ENCODE peak calls at places on chromosomes 13 and 19, in six cellular contexts. B is heart right ventricle, C is adipocyte, L is astrocyte, T is small intestine, N is GM23248. O is an unnamed sample.

GRCh38 chr13:27005556-27005955 is 166.1 kb downstream of the USP12 start:
- DNase-seq in B (no peak), C (no peak), L (peak), T (no peak), N (no peak), O (no peak)

GRCh38 chr19:39372047-39372802 is 18.7 kb downstream of the PAF1 start:
- DNase-seq in B (peak), C (peak), L (peak), T (no peak), N (peak), O (peak)

GRCh38 chr13:23384111-23384510 is 49.4 kb downstream of the SACS start:
- DNase-seq in B (no peak), C (peak), L (peak), T (no peak), N (peak), O (peak)

GRCh38 chr19:56806639-56807038 is 33.9 kb downstream of the PEG3 start:
- DNase-seq in B (no peak), C (no peak), L (no peak), T (no peak), N (no peak), O (no peak)

GRCh38 chr19:4049432-4049831 is 17.3 kb downstream of the ZBTB7A start:
- DNase-seq in B (peak), C (no peak), L (no peak), T (peak), N (no peak), O (no peak)

GRCh38 chr13:76019421-76020044 is 383.4 kb downstream of the LMO7 start:
- DNase-seq in B (peak), C (no peak), L (no peak), T (peak), N (no peak), O (no peak)

GRCh38 chr13:111508902-111509509 is 188.6 kb downstream of the TEX29 start:
- DNase-seq in B (no peak), C (no peak), L (no peak), T (no peak), N (no peak), O (no peak)

GRCh38 chr13:98992355-98992754 is 14.5 kb upstream of the DOCK9 start:
- DNase-seq in B (no peak), C (no peak), L (peak), T (no peak), N (no peak), O (no peak)

GRCh38 chr19:39007096-39007495 is 25.3 kb downstream of the FBXO27 start:
- DNase-seq in B (no peak), C (no peak), L (no peak), T (no peak), N (no peak), O (no peak)

GRCh38 chr13:70623260-70623659 is 515.0 kb upstream of the KLHL1 start:
- DNase-seq in B (no peak), C (peak), L (peak), T (no peak), N (peak), O (no peak)

GRCh38 chr19:3358919-3359849 is 7.2 kb upstream of the NFIC start:
- DNase-seq in B (peak), C (peak), L (no peak), T (peak), N (peak), O (no peak)

GRCh38 chr13:79735228-79735627 is 254.3 kb downstream of the NDFIP2 start:
- DNase-seq in B (no peak), C (no peak), L (peak), T (no peak), N (peak), O (no peak)

O was measured in brain microvascular endothelial cell.